ENCODE peak calls at places on chromosomes 11 and 22, in nine cellular contexts. P, F, K, I, G, N, H, Y and V are unnamed samples.
A peak's percentile ranks its signal among the peaks of the same experiment; 100 is the strongest.

GRCh38 chr11:113162590-113162961 is 151.8 kb upstream of the TTC12 start:
- DNase-seq in H (no peak), G (no peak), P (no peak), I (peak; percentile 75), Y (no peak), N (no peak), F (no peak), K (no peak), V (peak; percentile 59)

GRCh38 chr22:41779889-41780505 is 20.5 kb upstream of the CCDC134 start:
- DNase-seq in H (no peak), N (no peak), P (no peak), I (no peak), K (no peak), F (no peak), Y (no peak), G (no peak), V (no peak)

GRCh38 chr11:124202951-124203350 is 19.8 kb downstream of the OR10D3 start:
- DNase-seq in P (no peak), N (no peak), I (no peak), Y (no peak), H (no peak), K (no peak), F (no peak), G (no peak), V (no peak)

GRCh38 chr11:131710511-131710910 is 340.1 kb downstream of the NTM start:
- DNase-seq in I (no peak), H (no peak), G (no peak), K (no peak), F (no peak), P (no peak), Y (no peak), N (no peak), V (no peak)

GRCh38 chr11:132490976-132491375 is 1041.3 kb downstream of the OPCML start:
- DNase-seq in Y (no peak), P (no peak), N (no peak), F (no peak), H (no peak), K (no peak), I (no peak), G (no peak), V (no peak)

GRCh38 chr22:45564349-45565030 is 61.8 kb downstream of the FBLN1 start:
- DNase-seq in Y (no peak), K (no peak), P (no peak), I (no peak), N (no peak), H (peak; percentile 63), F (no peak), G (no peak), V (no peak)

GRCh38 chr11:110777765-110778164 is 65.5 kb upstream of the ARHGAP20 start:
- DNase-seq in G (no peak), Y (no peak), K (no peak), F (no peak), P (peak; percentile 55), N (peak; percentile 40), H (peak; percentile 21), I (no peak), V (no peak)

GRCh38 chr11:46682773-46683752 is 17.4 kb downstream of the ARHGAP1 start:
- DNase-seq in G (no peak), F (no peak), Y (no peak), N (no peak), P (no peak), I (no peak), K (no peak), H (no peak), V (no peak)

GRCh38 chr11:69257838-69258658 is 35.9 kb upstream of the MYEOV start:
- DNase-seq in Y (no peak), N (no peak), K (no peak), P (no peak), I (no peak), G (no peak), H (no peak), F (no peak), V (no peak)

GRCh38 chr11:73178092-73178539 is 36.0 kb upstream of the FCHSD2 start:
- DNase-seq in G (peak; percentile 75), H (peak; percentile 92), P (peak; percentile 28), Y (no peak), K (peak; percentile 79), F (peak; percentile 76), I (peak; percentile 38), N (peak; percentile 65), V (peak; percentile 60)

GRCh38 chr11:125315088-125315740 is 150.7 kb downstream of the PKNOX2 start:
- DNase-seq in Y (no peak), K (no peak), N (peak; percentile 11), H (no peak), G (no peak), I (peak; percentile 95), F (no peak), P (no peak), V (no peak)

GRCh38 chr11:122202951-122203456 is 87.0 kb upstream of the BLID start:
- DNase-seq in H (peak; percentile 57), N (peak; percentile 69), F (no peak), Y (peak; percentile 19), G (peak; percentile 82), K (peak; percentile 43), P (no peak), I (peak; percentile 55), V (no peak)

GRCh38 chr11:72723508-72723907 is 28.7 kb downstream of the ARAP1 start:
- DNase-seq in K (no peak), H (no peak), Y (no peak), P (no peak), I (no peak), N (no peak), G (no peak), F (no peak), V (no peak)

GRCh38 chr22:24096401-24097115 is 84.7 kb upstream of the SUSD2 start:
- DNase-seq in Y (no peak), N (no peak), P (no peak), F (no peak), K (no peak), H (no peak), G (no peak), I (no peak), V (no peak)

GRCh38 chr22:49457146-49457545 is 370.5 kb downstream of the BRD1 start:
- DNase-seq in N (no peak), Y (no peak), G (no peak), K (no peak), H (no peak), P (no peak), F (no peak), I (no peak), V (no peak)

GRCh38 chr22:48600681-48601080 is 1227.0 kb downstream of the BRD1 start:
- DNase-seq in K (no peak), G (no peak), F (no peak), Y (no peak), N (no peak), P (no peak), H (no peak), I (no peak), V (no peak)

GRCh38 chr11:71372693-71373657 is 75.2 kb downstream of the DHCR7 start:
- DNase-seq in H (peak; percentile 65), Y (no peak), G (no peak), I (peak; percentile 35), F (no peak), K (no peak), P (no peak), N (peak; percentile 11), V (no peak)

GRCh38 chr11:102276302-102277182 is 40.7 kb upstream of the BIRC3 start:
- DNase-seq in H (no peak), F (no peak), P (no peak), K (no peak), N (no peak), G (no peak), Y (no peak), I (no peak), V (no peak)

GRCh38 chr11:35619754-35620640 is 1.7 kb downstream of the FJX1 start:
- DNase-seq in F (no peak), I (peak; percentile 57), N (peak; percentile 49), G (peak; percentile 70), K (no peak), H (peak; percentile 45), Y (peak; percentile 62), P (no peak), V (no peak)

GRCh38 chr11:93858376-93858775 is 8.0 kb upstream of the VSTM5 start:
- DNase-seq in I (no peak), N (no peak), G (no peak), Y (no peak), P (no peak), F (no peak), H (no peak), K (no peak), V (no peak)

GRCh38 chr22:45426387-45426786 is 12.9 kb downstream of the RIBC2 start:
- DNase-seq in G (no peak), P (no peak), H (no peak), N (no peak), I (no peak), Y (no peak), K (no peak), F (no peak), V (no peak)

GRCh38 chr11:66472054-66472453 is 5.3 kb downstream of the PELI3 start:
- DNase-seq in P (no peak), H (no peak), F (no peak), G (no peak), Y (no peak), K (no peak), I (no peak), N (no peak), V (no peak)

GRCh38 chr11:123741159-123741951 is at the start of gene ZNF202:
- DNase-seq in I (peak; percentile 95), P (peak; percentile 61), H (peak; percentile 80), Y (peak; percentile 70), F (peak; percentile 90), K (peak; percentile 94), G (peak; percentile 91), N (peak; percentile 80), V (peak; percentile 50)

GRCh38 chr22:17339095-17339693 is 30.1 kb upstream of the CECR2 start:
- DNase-seq in F (no peak), Y (no peak), G (no peak), P (no peak), H (no peak), K (no peak), N (no peak), I (no peak), V (no peak)